ENCODE peak calls at places on chromosomes 5 and 9, in six cellular contexts. C is hepatocyte, O is PC-3, G is neural progenitor cell, L is HCT116, N is SK-N-SH. U is an unnamed sample.
A peak's percentile ranks its signal among the peaks of the same experiment; 100 is the strongest.

GRCh38 chr5:91499943-91500531 is 116.9 kb upstream of the ARRDC3 start:
- DNase-seq in C (peak; percentile 62), O (peak; percentile 82), G (peak; percentile 70), L (peak; percentile 42), N (peak; percentile 44), U (peak; percentile 54)

GRCh38 chr9:131036529-131037335 is 27.8 kb downstream of the LAMC3 start:
- DNase-seq in C (no peak), O (no peak), G (no peak), L (no peak), N (peak; percentile 63), U (no peak)

GRCh38 chr5:139650689-139651501 is 2.7 kb downstream of the CXXC5 start:
- DNase-seq in C (peak; percentile 88), O (no peak), G (peak; percentile 83), L (no peak), N (peak; percentile 79), U (no peak)

GRCh38 chr9:101498323-101498722 is 35.3 kb upstream of the RNF20 start:
- DNase-seq in C (no peak), O (no peak), G (no peak), L (no peak), N (no peak), U (no peak)

GRCh38 chr9:136409557-136410455 is 608 bp downstream of the ENTR1 start:
- DNase-seq in C (peak; percentile 60), O (peak; percentile 38), G (peak; percentile 67), L (no peak), N (peak; percentile 80), U (peak; percentile 39)

GRCh38 chr9:87276327-87276841 is 221.3 kb upstream of the DAPK1 start:
- DNase-seq in C (no peak), O (no peak), G (no peak), L (no peak), N (no peak), U (no peak)

GRCh38 chr9:91905958-91906585 is 44.0 kb downstream of the ROR2 start:
- DNase-seq in C (no peak), O (peak; percentile 4), G (no peak), L (no peak), N (no peak), U (peak; percentile 95)

GRCh38 chr9:3830296-3830695 is 304.5 kb upstream of the RFX3 start:
- DNase-seq in C (no peak), O (peak; percentile 36), G (peak; percentile 13), L (no peak), N (no peak), U (no peak)

GRCh38 chr9:105281926-105282325 is 37.5 kb downstream of the SLC44A1 start:
- DNase-seq in C (no peak), O (peak; percentile 45), G (no peak), L (no peak), N (no peak), U (no peak)

GRCh38 chr5:42680035-42680434 is 76.6 kb upstream of the CCDC152 start:
- DNase-seq in C (no peak), O (no peak), G (no peak), L (no peak), N (no peak), U (no peak)

GRCh38 chr9:88230612-88231011 is 92.3 kb upstream of the SPATA31C2 start:
- DNase-seq in C (no peak), O (peak; percentile 30), G (no peak), L (no peak), N (no peak), U (no peak)

GRCh38 chr5:176608937-176609723 is 826 bp downstream of the GPRIN1 start:
- DNase-seq in C (no peak), O (no peak), G (no peak), L (no peak), N (no peak), U (no peak)

GRCh38 chr9:127555830-127556820 is 56.0 kb upstream of the STXBP1 start:
- DNase-seq in C (peak; percentile 80), O (peak; percentile 92), G (no peak), L (peak; percentile 80), N (no peak), U (no peak)

GRCh38 chr5:140041492-140042421 is 1.3 kb downstream of the NRG2 start:
- DNase-seq in C (peak; percentile 15), O (peak; percentile 87), G (peak; percentile 64), L (no peak), N (peak; percentile 83), U (no peak)

GRCh38 chr9:98647236-98647635 is 61.5 kb downstream of the GABBR2 start:
- DNase-seq in C (no peak), O (no peak), G (no peak), L (no peak), N (no peak), U (no peak)

GRCh38 chr5:14739538-14739937 is 75.0 kb downstream of the OTULIN start:
- DNase-seq in C (no peak), O (peak; percentile 89), G (no peak), L (no peak), N (no peak), U (no peak)

DNA sequence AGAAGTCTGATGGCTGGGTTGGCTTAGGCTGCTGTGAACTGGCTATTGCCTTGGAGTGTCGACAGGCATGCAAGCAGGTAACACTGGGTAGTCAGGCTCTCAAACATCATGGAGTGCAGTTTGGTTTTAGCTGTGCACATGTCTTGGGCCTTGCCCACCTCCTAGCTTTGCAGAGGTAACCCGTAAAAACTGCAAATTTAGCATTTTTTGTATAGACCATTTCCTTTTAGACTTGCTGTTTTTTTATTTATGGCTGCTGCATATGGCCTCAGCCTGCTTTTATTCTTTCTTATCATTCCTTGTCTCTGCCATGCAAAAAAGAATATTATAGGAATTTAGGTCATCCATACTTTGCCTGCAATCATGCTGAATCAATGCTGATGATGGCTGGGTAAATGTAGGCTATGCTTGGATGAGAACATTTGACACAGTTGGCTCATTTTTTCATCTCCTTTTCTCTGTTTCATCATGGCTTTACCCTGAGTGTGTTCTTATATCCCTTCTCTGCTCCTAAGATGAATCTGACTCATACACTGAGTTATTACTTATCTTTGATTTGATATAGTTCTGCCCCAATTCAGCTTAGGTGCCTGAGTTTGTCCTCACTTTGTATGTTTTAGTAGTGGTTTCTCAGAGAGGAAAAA is 27.2 kb downstream of the RECK start:
- DNase-seq in C (no peak), O (no peak), G (no peak), L (no peak), N (no peak), U (peak; percentile 11)
- TF ChIP-seq EZH2phosphoT487 in C (no peak), O (no peak), G (no peak), L (no peak), N (no peak), U (no peak)

GRCh38 chr9:37565661-37566618 is 10.2 kb downstream of the FBXO10 start:
- DNase-seq in C (no peak), O (no peak), G (no peak), L (no peak), N (no peak), U (no peak)
- H3K4me3 ChIP-seq in C (no peak overlapping the region), O (no peak overlapping the region), G (no peak overlapping the region), L (no peak overlapping the region), N (no peak overlapping the region), U (no peak overlapping the region)

DNA sequence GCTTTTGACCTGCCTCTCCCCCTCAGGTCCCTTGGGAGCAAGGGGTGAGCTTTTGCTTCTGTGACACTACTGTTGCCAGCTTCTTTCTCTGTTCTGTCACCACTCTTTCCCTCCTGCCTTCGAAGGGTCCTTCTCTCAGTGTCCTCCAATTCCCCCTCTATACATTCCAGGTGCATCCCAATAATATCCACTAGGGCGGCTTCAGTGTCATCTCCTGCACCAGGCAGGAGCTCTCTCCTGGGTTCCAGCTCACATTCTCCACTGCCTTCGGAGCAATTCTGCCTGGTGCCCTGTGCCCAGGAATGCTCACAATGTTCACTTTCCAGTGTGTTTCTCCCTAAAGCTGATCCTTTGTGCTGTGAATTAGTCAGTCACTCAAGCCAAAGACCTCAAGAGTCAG is 83.9 kb upstream of the CXCL14 start:
- DNase-seq in C (no peak), O (no peak), G (peak; percentile 9), L (no peak), N (no peak), U (no peak)
- TF ChIP-seq CTCF in C (no peak), O (no peak), G (no peak), L (no peak), N (no peak), U (no peak)

GRCh38 chr5:4553968-4554367 is 586.2 kb upstream of the ADAMTS16 start:
- DNase-seq in C (no peak), O (no peak), G (no peak), L (no peak), N (no peak), U (no peak)

GRCh38 chr5:4548341-4548740 is 591.8 kb upstream of the ADAMTS16 start:
- DNase-seq in C (no peak), O (no peak), G (no peak), L (no peak), N (no peak), U (no peak)

GRCh38 chr5:4553130-4553529 is 587.0 kb upstream of the ADAMTS16 start:
- DNase-seq in C (no peak), O (no peak), G (no peak), L (no peak), N (no peak), U (no peak)

GRCh38 chr5:4549351-4549750 is 590.8 kb upstream of the ADAMTS16 start:
- DNase-seq in C (no peak), O (no peak), G (peak; percentile 57), L (no peak), N (no peak), U (no peak)

DNA sequence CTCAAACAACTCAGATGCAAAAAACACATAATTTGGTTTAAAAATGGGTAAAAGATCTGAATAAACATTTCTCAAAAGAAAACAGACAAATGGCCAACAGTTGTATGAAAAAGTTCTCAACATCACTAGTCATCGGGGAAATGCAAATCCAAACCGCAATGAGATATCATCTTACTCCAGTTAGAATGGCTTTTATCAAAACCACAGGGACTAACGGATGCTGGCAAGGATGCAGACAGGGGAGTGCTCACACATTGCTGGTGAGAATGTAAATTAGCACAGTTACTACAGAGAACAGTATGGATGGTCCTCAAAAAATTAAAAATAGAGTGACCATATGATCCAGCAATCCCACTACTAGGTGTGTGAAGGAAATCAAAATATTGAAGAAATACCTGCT is 589.1 kb upstream of the ADAMTS16 start:
- DNase-seq in C (no peak), O (no peak), G (no peak), L (no peak), N (no peak), U (no peak)
- TF ChIP-seq EZH2phosphoT487 in C (no peak), O (no peak), G (no peak), L (no peak), N (no peak), U (no peak)

DNA sequence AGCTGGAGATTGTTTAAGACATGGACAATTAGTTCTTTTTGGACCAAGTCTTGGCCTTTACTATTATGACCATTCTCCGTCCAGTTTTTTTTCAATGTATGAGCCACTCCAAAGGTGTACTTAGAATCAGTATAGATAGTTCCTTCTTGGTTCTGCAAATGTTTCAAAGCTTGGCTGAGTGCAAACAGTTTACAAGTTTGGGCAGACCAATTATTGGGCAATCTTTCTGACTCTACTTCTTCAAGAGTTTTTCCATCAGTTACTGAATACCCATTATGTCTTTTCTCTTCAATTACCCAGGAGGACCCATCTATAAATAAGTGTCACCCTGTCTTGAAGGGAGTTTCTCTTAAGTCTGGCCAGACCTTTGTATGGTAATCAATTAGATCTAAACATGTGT is 15.5 kb downstream of the IFT74 start:
- DNase-seq in C (no peak), O (no peak), G (no peak), L (no peak), N (no peak), U (no peak)
- H3K4me3 ChIP-seq in C (no peak overlapping the region), O (no peak overlapping the region), G (no peak overlapping the region), L (no peak overlapping the region), N (no peak overlapping the region), U (no peak overlapping the region)

DNA sequence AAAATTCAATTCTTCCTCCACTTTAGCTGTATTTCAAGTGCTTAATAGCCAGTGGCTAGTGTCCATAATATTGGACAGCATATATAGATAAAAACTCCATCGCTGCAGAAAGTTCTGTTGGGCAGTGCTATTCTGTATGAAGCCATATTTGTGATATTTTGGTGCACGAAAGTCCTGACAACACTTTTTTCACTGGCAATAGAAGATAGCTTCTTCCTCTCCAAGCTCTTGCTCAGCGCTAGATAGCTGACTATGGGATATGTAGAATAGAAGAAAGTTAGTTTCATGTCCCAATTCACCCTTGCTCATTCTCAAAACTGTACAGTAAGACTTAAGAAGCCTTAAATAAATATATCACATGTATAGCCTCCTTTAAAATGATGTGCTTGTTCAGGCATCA is 269.9 kb downstream of the TLR4 start:
- DNase-seq in C (no peak), O (no peak), G (no peak), L (no peak), N (no peak), U (peak; percentile 37)
- TF ChIP-seq CTCF in C (no peak), O (no peak), G (no peak), L (no peak), N (no peak), U (no peak)